ENCODE peak calls at places on chromosomes 3 and 15, in six cellular contexts. One of them, this sample, is unnamed.

GRCh38 chr3:48565186-48565585 is 1.6 kb upstream of the UCN2 start:
- DNase-seq in Caco-2: no peak
- DNase-seq in Peyer's patch: no peak
- DNase-seq in uterus: no peak
- DNase-seq in colonic mucosa: no peak
- DNase-seq in pancreas: no peak
- DNase-seq in this sample: no peak

GRCh38 chr3:112374334-112374734 is 41.4 kb downstream of the CD200 start:
- DNase-seq in Caco-2: no peak
- DNase-seq in Peyer's patch: no peak
- DNase-seq in uterus: no peak
- DNase-seq in colonic mucosa: no peak
- DNase-seq in pancreas: no peak
- DNase-seq in this sample: no peak

GRCh38 chr3:48656061-48656840 is 6.4 kb downstream of the CELSR3 start:
- DNase-seq in Caco-2: no peak
- DNase-seq in Peyer's patch: peak; percentile 83
- DNase-seq in uterus: peak; percentile 79
- DNase-seq in colonic mucosa: peak; percentile 88
- DNase-seq in pancreas: peak; percentile 91
- DNase-seq in this sample: peak; percentile 78

GRCh38 chr3:141835557-141836224 is 40.8 kb upstream of the ATP1B3 start:
- DNase-seq in Caco-2: no peak
- DNase-seq in Peyer's patch: no peak
- DNase-seq in uterus: no peak
- DNase-seq in colonic mucosa: no peak
- DNase-seq in pancreas: no peak
- DNase-seq in this sample: no peak

GRCh38 chr3:129123314-129124060 is 1.9 kb upstream of the RAB43 start:
- DNase-seq in Caco-2: peak; percentile 55
- DNase-seq in Peyer's patch: peak; percentile 26
- DNase-seq in uterus: no peak
- DNase-seq in colonic mucosa: peak; percentile 66
- DNase-seq in pancreas: peak; percentile 34
- DNase-seq in this sample: no peak

GRCh38 chr15:37773111-37773860 is 161.2 kb upstream of the TMCO5A start:
- DNase-seq in Caco-2: no peak
- DNase-seq in Peyer's patch: no peak
- DNase-seq in uterus: no peak
- DNase-seq in colonic mucosa: no peak
- DNase-seq in pancreas: no peak
- DNase-seq in this sample: no peak

GRCh38 chr15:96046620-96047240 is 283.8 kb upstream of the NR2F2 start:
- DNase-seq in Caco-2: no peak
- DNase-seq in Peyer's patch: no peak
- DNase-seq in uterus: no peak
- DNase-seq in colonic mucosa: no peak
- DNase-seq in pancreas: no peak
- DNase-seq in this sample: no peak

GRCh38 chr15:93460717-93461116 is 371.7 kb upstream of the RGMA start:
- DNase-seq in Caco-2: no peak
- DNase-seq in Peyer's patch: no peak
- DNase-seq in uterus: no peak
- DNase-seq in colonic mucosa: no peak
- DNase-seq in pancreas: no peak
- DNase-seq in this sample: no peak

GRCh38 chr15:69538381-69538780 is 85.8 kb downstream of the RPLP1 start:
- DNase-seq in Caco-2: no peak
- DNase-seq in Peyer's patch: no peak
- DNase-seq in uterus: no peak
- DNase-seq in colonic mucosa: peak; percentile 13
- DNase-seq in pancreas: no peak
- DNase-seq in this sample: no peak

GRCh38 chr15:41939986-41940385 is 32.4 kb downstream of the EHD4 start:
- DNase-seq in Caco-2: no peak
- DNase-seq in Peyer's patch: no peak
- DNase-seq in uterus: no peak
- DNase-seq in colonic mucosa: no peak
- DNase-seq in pancreas: no peak
- DNase-seq in this sample: no peak

GRCh38 chr15:81955709-81956108 is 90.1 kb downstream of the MEX3B start:
- DNase-seq in Caco-2: no peak
- DNase-seq in Peyer's patch: no peak
- DNase-seq in uterus: no peak
- DNase-seq in colonic mucosa: no peak
- DNase-seq in pancreas: no peak
- DNase-seq in this sample: no peak

GRCh38 chr3:171776411-171776810 is 33.9 kb downstream of the PLD1 start:
- DNase-seq in Caco-2: no peak
- DNase-seq in Peyer's patch: no peak
- DNase-seq in uterus: no peak
- DNase-seq in colonic mucosa: no peak
- DNase-seq in pancreas: no peak
- DNase-seq in this sample: no peak

GRCh38 chr3:36993326-36994283 is at the start of gene MLH1:
- DNase-seq in Caco-2: peak; percentile 99
- DNase-seq in Peyer's patch: peak; percentile 98
- DNase-seq in uterus: peak; percentile 100
- DNase-seq in colonic mucosa: peak; percentile 100
- DNase-seq in pancreas: peak; percentile 96
- DNase-seq in this sample: peak; percentile 100

GRCh38 chr15:32994810-32995424 is 199.6 kb downstream of the FMN1 start:
- DNase-seq in Caco-2: peak; percentile 9
- DNase-seq in Peyer's patch: no peak
- DNase-seq in uterus: no peak
- DNase-seq in colonic mucosa: no peak
- DNase-seq in pancreas: no peak
- DNase-seq in this sample: no peak

GRCh38 chr15:40793216-40793989 is 13.5 kb upstream of the ZFYVE19 start:
- DNase-seq in Caco-2: no peak
- DNase-seq in Peyer's patch: no peak
- DNase-seq in uterus: no peak
- DNase-seq in colonic mucosa: peak; percentile 92
- DNase-seq in pancreas: peak; percentile 76
- DNase-seq in this sample: no peak

GRCh38 chr3:66405701-66406091 is 95.1 kb downstream of the LRIG1 start:
- DNase-seq in Caco-2: no peak
- DNase-seq in Peyer's patch: no peak
- DNase-seq in uterus: no peak
- DNase-seq in colonic mucosa: no peak
- DNase-seq in pancreas: peak; percentile 56
- DNase-seq in this sample: no peak

GRCh38 chr3:187802928-187803259 is 57.6 kb upstream of the BCL6 start:
- DNase-seq in Caco-2: no peak
- DNase-seq in Peyer's patch: no peak
- DNase-seq in uterus: no peak
- DNase-seq in colonic mucosa: no peak
- DNase-seq in pancreas: no peak
- DNase-seq in this sample: no peak

GRCh38 chr15:94086360-94086759 is 145.0 kb upstream of the MCTP2 start:
- DNase-seq in Caco-2: no peak
- DNase-seq in Peyer's patch: no peak
- DNase-seq in uterus: no peak
- DNase-seq in colonic mucosa: no peak
- DNase-seq in pancreas: no peak
- DNase-seq in this sample: no peak

GRCh38 chr3:145094355-145094941 is 1066.5 kb downstream of the PLOD2 start:
- DNase-seq in Caco-2: peak; percentile 7
- DNase-seq in Peyer's patch: no peak
- DNase-seq in uterus: no peak
- DNase-seq in colonic mucosa: no peak
- DNase-seq in pancreas: no peak
- DNase-seq in this sample: no peak

GRCh38 chr15:51908312-51908711 is 63.3 kb downstream of the LEO1 start:
- DNase-seq in Caco-2: no peak
- DNase-seq in Peyer's patch: no peak
- DNase-seq in uterus: no peak
- DNase-seq in colonic mucosa: no peak
- DNase-seq in pancreas: no peak
- DNase-seq in this sample: no peak

GRCh38 chr3:14431556-14431927 is 29.1 kb downstream of the SLC6A6 start:
- DNase-seq in Caco-2: no peak
- DNase-seq in Peyer's patch: peak; percentile 74
- DNase-seq in uterus: no peak
- DNase-seq in colonic mucosa: no peak
- DNase-seq in pancreas: no peak
- DNase-seq in this sample: no peak

GRCh38 chr3:46504780-46505179 is 7.0 kb downstream of the RTP3 start:
- DNase-seq in Caco-2: no peak
- DNase-seq in Peyer's patch: no peak
- DNase-seq in uterus: no peak
- DNase-seq in colonic mucosa: no peak
- DNase-seq in pancreas: no peak
- DNase-seq in this sample: no peak

GRCh38 chr15:58666957-58667356 is 82.5 kb downstream of the ADAM10 start:
- DNase-seq in Caco-2: no peak
- DNase-seq in Peyer's patch: no peak
- DNase-seq in uterus: no peak
- DNase-seq in colonic mucosa: no peak
- DNase-seq in pancreas: no peak
- DNase-seq in this sample: no peak

GRCh38 chr3:195150194-195151118 is 120.5 kb downstream of the XXYLT1 start:
- DNase-seq in Caco-2: no peak
- DNase-seq in Peyer's patch: peak; percentile 66
- DNase-seq in uterus: peak; percentile 79
- DNase-seq in colonic mucosa: peak; percentile 58
- DNase-seq in pancreas: peak; percentile 68
- DNase-seq in this sample: peak; percentile 72

GRCh38 chr15:52094811-52095584 is 17.6 kb downstream of the BCL2L10 start:
- DNase-seq in Caco-2: no peak
- DNase-seq in Peyer's patch: no peak
- DNase-seq in uterus: peak; percentile 59
- DNase-seq in colonic mucosa: no peak
- DNase-seq in pancreas: no peak
- DNase-seq in this sample: no peak

GRCh38 chr3:9293066-9293465 is 43.6 kb upstream of the SRGAP3 start:
- DNase-seq in Caco-2: no peak
- DNase-seq in Peyer's patch: no peak
- DNase-seq in uterus: no peak
- DNase-seq in colonic mucosa: no peak
- DNase-seq in pancreas: no peak
- DNase-seq in this sample: no peak

GRCh38 chr15:77747175-77748077 is 114.7 kb upstream of the LINGO1 start:
- DNase-seq in Caco-2: no peak
- DNase-seq in Peyer's patch: no peak
- DNase-seq in uterus: no peak
- DNase-seq in colonic mucosa: no peak
- DNase-seq in pancreas: no peak
- DNase-seq in this sample: no peak

GRCh38 chr15:78811124-78811824 is at the start of gene ADAMTS7:
- DNase-seq in Caco-2: peak; percentile 76
- DNase-seq in Peyer's patch: peak; percentile 67
- DNase-seq in uterus: peak; percentile 72
- DNase-seq in colonic mucosa: peak; percentile 65
- DNase-seq in pancreas: peak; percentile 87
- DNase-seq in this sample: peak; percentile 87

DNA sequence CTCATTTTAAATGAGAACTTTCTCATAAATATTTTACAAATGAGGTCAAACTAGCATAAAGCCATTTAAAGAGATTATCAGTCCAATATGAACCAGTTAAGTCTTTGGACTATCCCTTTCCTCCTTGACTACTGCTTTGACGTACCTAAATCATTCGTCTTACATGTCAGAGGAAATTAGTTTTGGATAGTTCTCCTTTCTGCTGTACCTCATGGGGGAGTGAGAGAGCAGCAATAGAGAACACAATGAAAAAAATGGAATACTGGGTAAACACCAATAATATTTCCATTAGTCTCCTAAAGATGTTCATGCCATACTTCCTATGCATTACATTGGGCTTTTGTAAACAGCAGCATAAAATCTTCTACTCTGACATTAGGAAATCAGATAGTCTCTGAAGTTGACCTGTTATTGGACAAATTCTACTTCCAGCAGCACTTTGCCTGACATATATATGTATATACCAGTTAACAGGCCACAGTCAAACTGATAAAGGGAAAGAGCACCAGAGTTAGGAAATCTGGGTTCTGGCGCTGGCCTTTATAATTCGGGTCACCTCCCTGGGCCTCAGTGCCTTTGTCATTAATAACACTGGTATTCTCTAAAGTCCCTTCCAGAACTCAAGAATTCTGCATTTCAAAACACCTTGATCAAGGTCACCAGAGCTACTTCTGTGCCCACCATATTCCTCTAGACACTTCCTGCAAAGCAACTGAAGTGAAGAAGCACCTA is 26.8 kb downstream of the TIMMDC1 start:
- DNase-seq in Caco-2: no peak
- DNase-seq in Peyer's patch: no peak
- DNase-seq in uterus: no peak
- DNase-seq in colonic mucosa: no peak
- DNase-seq in pancreas: no peak
- DNase-seq in this sample: no peak
- TF ChIP-seq CTCF in Caco-2: peak; percentile 26
- TF ChIP-seq CTCF in Peyer's patch: no peak
- TF ChIP-seq CTCF in uterus: peak; percentile 19
- TF ChIP-seq CTCF in colonic mucosa: no peak
- TF ChIP-seq CTCF in pancreas: no peak
- TF ChIP-seq CTCF in this sample: peak; percentile 52

GRCh38 chr3:12408984-12409383 is 75.3 kb upstream of the TSEN2 start:
- DNase-seq in Caco-2: peak; percentile 4
- DNase-seq in Peyer's patch: no peak
- DNase-seq in uterus: no peak
- DNase-seq in colonic mucosa: no peak
- DNase-seq in pancreas: no peak
- DNase-seq in this sample: no peak
- H3K36me3 ChIP-seq in Caco-2: no peaks in the 10 kb centered on the region
- H3K36me3 ChIP-seq in Peyer's patch: no peaks in the 10 kb centered on the region
- H3K36me3 ChIP-seq in uterus: no peaks in the 10 kb centered on the region
- H3K36me3 ChIP-seq in colonic mucosa: no peaks in the 10 kb centered on the region
- H3K36me3 ChIP-seq in pancreas: no peaks in the 10 kb centered on the region
- H3K36me3 ChIP-seq in this sample: no peaks in the 10 kb centered on the region

GRCh38 chr3:138097192-138097829 is 18.1 kb downstream of the DZIP1L start:
- DNase-seq in Caco-2: peak; percentile 62
- DNase-seq in Peyer's patch: no peak
- DNase-seq in uterus: no peak
- DNase-seq in colonic mucosa: no peak
- DNase-seq in pancreas: no peak
- DNase-seq in this sample: no peak
- TF ChIP-seq CTCF in Caco-2: peak; percentile 67
- TF ChIP-seq CTCF in Peyer's patch: no peak
- TF ChIP-seq CTCF in uterus: no peak
- TF ChIP-seq CTCF in colonic mucosa: no peak
- TF ChIP-seq CTCF in pancreas: peak; percentile 6
- TF ChIP-seq CTCF in this sample: peak; percentile 29

DNA sequence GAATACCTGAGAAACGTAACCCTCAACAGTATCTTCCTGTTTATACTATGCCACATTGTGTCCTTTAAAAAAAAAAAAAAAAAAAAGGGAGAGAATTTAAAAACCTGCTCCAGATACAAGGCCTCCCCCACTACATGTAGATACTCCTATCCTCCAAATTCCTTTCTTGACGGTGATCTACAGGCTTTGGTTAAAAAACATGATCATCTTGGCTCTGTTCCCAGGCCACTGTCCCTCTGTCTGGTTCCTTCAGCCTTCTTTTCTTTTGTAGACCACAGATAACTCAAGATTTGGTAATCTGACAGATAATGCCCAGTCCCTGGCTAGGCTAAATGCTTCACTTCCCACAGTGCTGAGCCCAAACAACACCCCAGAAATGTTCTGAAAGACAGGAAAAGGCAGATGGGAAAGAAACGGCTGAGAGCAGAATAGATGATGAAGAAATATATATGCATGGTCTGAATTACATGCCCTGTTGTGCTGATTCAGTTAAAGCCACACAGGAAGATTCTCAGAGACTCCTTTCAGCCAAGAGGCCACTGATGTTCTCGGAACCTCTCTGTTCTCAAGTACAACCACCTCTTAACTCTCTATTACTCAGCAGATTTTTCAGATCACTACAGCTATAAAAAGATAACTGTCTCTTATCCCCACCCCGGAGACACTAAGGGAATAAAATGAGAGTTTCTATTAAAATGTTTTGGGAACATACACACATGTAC is 48.3 kb downstream of the NPTN start:
- DNase-seq in Caco-2: no peak
- DNase-seq in Peyer's patch: no peak
- DNase-seq in uterus: no peak
- DNase-seq in colonic mucosa: no peak
- DNase-seq in pancreas: no peak
- DNase-seq in this sample: no peak
- H3K36me3 ChIP-seq in Caco-2: peaks cover 1% of the 10 kb centered on the region
- H3K36me3 ChIP-seq in Peyer's patch: no peaks in the 10 kb centered on the region
- H3K36me3 ChIP-seq in uterus: no peaks in the 10 kb centered on the region
- H3K36me3 ChIP-seq in colonic mucosa: peaks cover 8% of the 10 kb centered on the region
- H3K36me3 ChIP-seq in pancreas: peaks cover 11% of the 10 kb centered on the region
- H3K36me3 ChIP-seq in this sample: peaks cover 52% of the 10 kb centered on the region

This sample was measured in heart right ventricle.